ENCODE peak calls at places on chromosomes 13 and 19, in six cellular contexts. S is CD8-positive, alpha-beta memory T cell; N is foreskin keratinocyte; G is stomach; E is GM12878; W is right lobe of liver. U is an unnamed sample. For H3K4me1, the result is how much of the 10 kb centered on the place peaks cover.

GRCh38 chr19:6413291-6413690 is 11.3 kb downstream of the KHSRP start:
- DNase-seq in N (no peak), E (no peak), W (no peak), G (no peak), S (no peak), U (no peak)

GRCh38 chr19:5333581-5334365 is 6.8 kb downstream of the PTPRS start:
- DNase-seq in S (no peak), E (no peak), G (no peak), N (no peak), W (no peak), U (no peak)

GRCh38 chr13:33258437-33259193 is 26.9 kb downstream of the STARD13 start:
- DNase-seq in W (no peak), G (no peak), E (no peak), S (no peak), N (no peak), U (no peak)

GRCh38 chr19:55579766-55580621 is 654 bp downstream of the ZNF579 start:
- DNase-seq in S (no peak), W (no peak), E (no peak), N (no peak), G (no peak), U (no peak)

GRCh38 chr13:29908917-29909755 is 58.7 kb upstream of the UBL3 start:
- DNase-seq in S (no peak), G (no peak), E (no peak), W (no peak), N (no peak), U (no peak)

GRCh38 chr13:33286143-33286542 is 588 bp upstream of the STARD13 start:
- DNase-seq in G (no peak), N (no peak), W (no peak), S (no peak), E (no peak), U (peak)

GRCh38 chr13:109818891-109819290 is 32.5 kb upstream of the IRS2 start:
- DNase-seq in G (no peak), N (peak), W (no peak), E (no peak), S (no peak), U (no peak)

GRCh38 chr19:56838930-56839664 is 1.4 kb downstream of the PEG3 start:
- DNase-seq in N (peak), S (no peak), E (no peak), W (peak), G (peak), U (peak)

GRCh38 chr19:12769689-12770088 is 5.7 kb downstream of the HOOK2 start:
- DNase-seq in E (no peak), N (no peak), S (peak), W (no peak), G (peak), U (peak)

GRCh38 chr13:108345016-108345415 is 75.5 kb downstream of the TNFSF13B start:
- DNase-seq in E (no peak), G (no peak), W (no peak), S (no peak), N (no peak), U (no peak)

GRCh38 chr13:113917096-113917495 is 53.2 kb upstream of the GAS6 start:
- DNase-seq in N (no peak), S (no peak), W (no peak), E (no peak), G (peak), U (no peak)

GRCh38 chr19:37983153-37983552 is 76.1 kb downstream of the SIPA1L3 start:
- DNase-seq in N (no peak), S (no peak), G (no peak), W (no peak), E (no peak), U (no peak)

GRCh38 chr19:22428299-22428913 is 6.3 kb upstream of the ZNF98 start:
- DNase-seq in W (no peak), N (no peak), S (no peak), E (no peak), G (no peak), U (no peak)

GRCh38 chr13:25632166-25632888 is 260.6 kb downstream of the ATP8A2 start:
- DNase-seq in N (no peak), S (no peak), G (no peak), E (no peak), W (no peak), U (no peak)

GRCh38 chr19:5103061-5103701 is 134.3 kb downstream of the KDM4B start:
- DNase-seq in G (peak), E (no peak), W (peak), N (peak), S (no peak), U (peak)

GRCh38 chr13:49292742-49293498 is 45.2 kb downstream of the CDADC1 start:
- DNase-seq in E (no peak), G (peak), S (no peak), W (peak), N (no peak), U (no peak)

GRCh38 chr13:75566658-75567057 is 17.1 kb downstream of the UCHL3 start:
- DNase-seq in N (peak), E (no peak), S (no peak), W (no peak), G (no peak), U (no peak)

GRCh38 chr19:5045956-5046338 is 77.0 kb downstream of the KDM4B start:
- DNase-seq in G (peak), S (no peak), N (no peak), W (no peak), E (no peak), U (no peak)

GRCh38 chr19:5515737-5516136 is 52.0 kb downstream of the TINCR start:
- DNase-seq in N (no peak), E (no peak), W (no peak), G (no peak), S (no peak), U (no peak)

GRCh38 chr13:30751183-30751933 is 16.0 kb downstream of the ALOX5AP start:
- DNase-seq in W (no peak), N (no peak), S (no peak), E (no peak), G (no peak), U (no peak)

GRCh38 chr19:32642771-32643170 is 32.2 kb downstream of the ANKRD27 start:
- DNase-seq in E (no peak), N (no peak), G (no peak), W (no peak), S (peak), U (no peak)

GRCh38 chr19:55166530-55167268 is at the start of gene DNAAF3:
- DNase-seq in E (peak), N (peak), W (peak), S (peak), G (peak), U (peak)

GRCh38 chr19:54421521-54421920 is 6.3 kb downstream of the TTYH1 start:
- DNase-seq in N (no peak), G (no peak), W (no peak), E (no peak), S (no peak), U (no peak)

GRCh38 chr19:23764781-23765180 is 6.1 kb upstream of the ZNF681 start:
- DNase-seq in W (no peak), N (no peak), G (no peak), E (no peak), S (no peak), U (no peak)

GRCh38 chr13:70203661-70204229 is 95.5 kb upstream of the KLHL1 start:
- DNase-seq in E (no peak), W (no peak), G (no peak), S (no peak), N (peak), U (no peak)

DNA sequence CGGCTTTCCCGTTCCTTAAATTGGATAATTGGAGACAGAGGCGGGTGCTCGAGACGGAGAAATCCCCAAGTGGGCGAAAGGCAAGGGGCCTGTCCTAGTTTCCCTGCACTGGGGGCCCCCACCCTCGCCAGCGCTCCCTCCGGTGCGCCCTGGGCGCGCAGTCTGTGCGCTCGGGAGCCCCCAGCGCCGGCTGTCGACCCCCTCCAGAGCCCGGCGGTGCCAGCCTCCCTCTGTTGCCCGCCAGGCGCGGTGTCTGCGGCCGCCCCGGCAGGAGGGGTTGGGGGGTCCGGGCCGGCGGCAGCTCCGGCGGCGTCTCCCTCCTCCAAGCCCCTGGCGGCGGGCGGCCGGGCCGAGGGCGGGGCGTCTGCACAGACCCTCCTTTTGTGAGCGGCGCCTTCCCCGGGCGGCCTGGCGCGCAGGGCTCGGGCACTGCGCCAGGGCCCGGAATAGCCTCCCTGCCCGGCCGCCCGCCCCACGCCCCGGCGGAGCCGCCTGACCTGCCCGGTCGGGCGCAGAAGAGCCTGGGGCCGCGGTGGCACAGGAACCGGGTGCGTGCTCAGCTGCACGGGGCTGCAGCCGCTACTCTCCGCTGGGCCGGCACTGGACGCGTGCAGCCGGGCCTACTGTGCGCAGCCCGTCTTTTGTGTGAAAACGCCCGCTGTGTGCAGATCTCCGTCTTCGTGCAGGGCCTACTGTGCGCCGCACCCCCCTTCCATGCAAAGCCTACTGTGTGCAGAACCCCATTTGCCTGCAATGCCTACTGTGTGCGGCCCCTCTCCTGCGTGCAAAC is 13.2 kb downstream of the GADD45B start:
- DNase-seq in G (peak), E (no peak), S (no peak), N (no peak), W (peak), U (peak)
- H3K4me1 ChIP-seq in G (under half), E (under half), S (under half), N (under half), W (under half), U (under half)

DNA sequence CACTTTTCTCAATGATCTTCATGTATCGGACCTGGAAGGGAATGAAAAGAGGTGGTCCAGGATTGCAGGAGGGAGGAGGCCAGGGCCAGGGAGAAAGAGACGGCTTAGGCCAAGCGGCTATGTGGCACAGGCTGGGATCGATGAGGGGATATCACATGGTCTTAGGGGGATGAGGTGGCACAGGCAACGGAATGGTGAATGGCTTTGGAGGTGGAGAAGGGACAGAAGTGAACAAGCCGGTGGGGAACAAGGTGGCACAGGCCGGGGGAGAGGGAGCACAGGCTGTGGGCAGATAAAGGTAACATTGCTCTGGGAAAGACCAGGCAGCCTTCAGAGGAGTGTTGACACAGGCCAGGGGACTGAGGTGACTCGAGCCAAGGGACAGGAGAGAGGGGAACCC is 5.7 kb upstream of the CDKN2D start:
- DNase-seq in N (no peak), E (no peak), S (no peak), W (no peak), G (no peak), U (no peak)
- H3K4me1 ChIP-seq in N (under half), E (under half), S (under half), W (under half), G (under half), U (under half)

DNA sequence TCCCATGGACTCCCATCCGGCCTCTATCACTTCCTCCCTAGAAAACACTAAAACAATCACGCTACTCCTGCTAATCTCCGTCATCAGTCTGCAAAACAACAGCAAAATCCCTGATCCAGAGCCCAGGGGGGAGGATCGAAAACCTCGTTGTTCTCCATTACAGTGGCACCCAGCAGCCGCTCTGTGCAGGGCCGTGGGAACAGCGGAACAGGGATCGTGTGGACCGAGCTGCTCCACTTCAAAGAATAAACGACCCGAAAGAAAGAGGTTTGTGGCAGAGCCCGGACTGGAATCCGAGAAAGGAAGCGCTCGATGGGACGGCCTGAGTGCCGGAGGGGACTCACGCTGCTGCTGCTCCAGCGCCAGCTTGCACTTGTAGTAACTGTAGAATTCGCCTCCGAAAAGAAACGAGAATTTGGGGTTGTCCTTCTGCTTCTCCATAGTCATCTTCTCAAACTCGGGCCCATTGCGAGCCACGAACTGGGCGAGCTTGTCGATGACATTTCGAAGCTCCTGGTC is 652 bp downstream of the CHERP start:
- DNase-seq in S (no peak), G (no peak), N (no peak), W (no peak), E (no peak), U (no peak)
- H3K4me1 ChIP-seq in S (under half), G (under half), N (under half), W (under half), E (under half), U (under half)

DNA sequence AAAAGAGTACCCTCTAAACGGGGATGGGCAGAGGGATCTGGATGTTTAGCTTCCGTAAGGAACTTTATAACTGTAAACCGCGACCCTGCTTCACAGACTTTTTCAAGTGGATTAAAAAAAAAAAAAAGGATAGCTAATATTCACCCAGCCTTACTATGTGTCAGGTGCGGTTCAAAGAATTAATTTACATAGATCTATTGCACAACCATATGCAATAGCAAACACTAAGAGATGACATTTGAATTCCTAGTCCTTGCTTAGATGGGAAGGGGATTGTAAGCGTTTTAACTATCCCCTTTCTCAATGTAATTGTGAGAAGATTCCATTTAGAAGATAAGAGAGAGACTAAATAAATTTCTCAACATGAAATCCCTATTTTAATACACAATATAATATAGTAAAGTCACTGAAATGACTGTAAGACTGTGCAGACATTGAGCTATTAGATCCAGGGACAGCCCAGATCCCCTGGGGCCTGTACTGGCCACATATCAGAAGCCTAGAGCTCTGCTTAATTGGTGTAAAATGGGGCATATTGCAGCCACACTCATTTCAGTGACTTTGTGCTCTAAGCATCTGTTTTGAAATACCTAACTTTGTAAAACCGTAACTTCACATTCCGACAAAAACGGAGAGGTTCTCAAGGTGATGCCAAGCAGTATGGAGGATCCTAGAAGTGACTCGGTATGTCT is 13.6 kb downstream of the LATS2 start:
- DNase-seq in G (no peak), N (no peak), W (no peak), S (no peak), E (no peak), U (no peak)
- H3K4me1 ChIP-seq in G (under half), N (under half), W (under half), S (under half), E (under half), U (under half)

GRCh38 chr19:44759083-44759804 is 10.7 kb downstream of the BCL3 start:
- DNase-seq in S (no peak), N (no peak), W (no peak), G (no peak), E (no peak), U (no peak)
- H3K4me1 ChIP-seq in S (under half), N (under half), W (under half), G (under half), E (under half), U (under half)

GRCh38 chr19:48713864-48714755 is 5.4 kb downstream of the MAMSTR start:
- DNase-seq in G (peak), S (peak), W (peak), E (peak), N (peak), U (peak)
- H3K4me1 ChIP-seq in G (under half), S (under half), W (under half), E (under half), N (under half), U (under half)

GRCh38 chr19:35907377-35907745 is 734 bp downstream of the TYROBP start:
- DNase-seq in N (no peak), G (no peak), E (no peak), W (no peak), S (no peak), U (no peak)
- H3K4me1 ChIP-seq in N (under half), G (under half), E (half or more), W (under half), S (under half), U (under half)

GRCh38 chr19:1097810-1098176 is 2.6 kb upstream of the POLR2E start:
- DNase-seq in S (no peak), N (no peak), W (no peak), G (no peak), E (no peak), U (no peak)
- H3K4me1 ChIP-seq in S (half or more), N (under half), W (under half), G (half or more), E (under half), U (under half)

GRCh38 chr13:99867535-99868271 is 103.9 kb downstream of the ZIC5 start:
- DNase-seq in N (no peak), S (no peak), W (no peak), G (no peak), E (no peak), U (no peak)

GRCh38 chr13:99868767-99869166 is 102.8 kb downstream of the ZIC5 start:
- DNase-seq in N (no peak), E (no peak), G (no peak), W (no peak), S (no peak), U (no peak)

GRCh38 chr13:99865420-99865930 is 106.1 kb downstream of the ZIC5 start:
- DNase-seq in W (no peak), G (no peak), N (no peak), S (no peak), E (no peak), U (no peak)

GRCh38 chr13:99864627-99864990 is 107.0 kb downstream of the ZIC5 start:
- DNase-seq in W (no peak), E (no peak), N (no peak), S (no peak), G (no peak), U (no peak)

GRCh38 chr13:99866781-99867180 is 104.8 kb downstream of the ZIC5 start:
- DNase-seq in S (no peak), E (no peak), W (no peak), G (no peak), N (no peak), U (no peak)
- H3K4me1 ChIP-seq in S (under half), E (under half), W (under half), G (under half), N (under half), U (under half)

GRCh38 chr19:51098366-51099069 is 9.7 kb downstream of the CTU1 start:
- DNase-seq in W (no peak), E (no peak), G (no peak), S (peak), N (no peak), U (peak)
- H3K4me1 ChIP-seq in W (under half), E (under half), G (under half), S (under half), N (under half), U (under half)

U was measured in testis.